ENCODE peak calls at places on chromosomes 1 and 21, in nine cellular contexts. One of them, this sample, is unnamed.

GRCh38 chr1:151822404-151822803 is 9.2 kb downstream of the RORC start:
- DNase-seq in NCI-H1105: no peak
- DNase-seq in T-helper 2 cell: no peak
- DNase-seq in fibroblast of lung: no peak
- DNase-seq in left ventricle myocardium superior: no peak
- DNase-seq in substantia nigra: no peak
- DNase-seq in neural crest cell: no peak
- DNase-seq in GDM1: peak
- DNase-seq in A549: no peak
- DNase-seq in this sample: no peak

GRCh38 chr1:154176341-154176740 is 15.6 kb downstream of the TPM3 start:
- DNase-seq in NCI-H1105: no peak
- DNase-seq in T-helper 2 cell: no peak
- DNase-seq in fibroblast of lung: peak
- DNase-seq in left ventricle myocardium superior: no peak
- DNase-seq in substantia nigra: no peak
- DNase-seq in neural crest cell: no peak
- DNase-seq in GDM1: peak
- DNase-seq in A549: no peak
- DNase-seq in this sample: no peak

GRCh38 chr1:244599937-244600350 is 53.0 kb upstream of the DESI2 start:
- DNase-seq in NCI-H1105: no peak
- DNase-seq in T-helper 2 cell: peak
- DNase-seq in fibroblast of lung: peak
- DNase-seq in left ventricle myocardium superior: no peak
- DNase-seq in substantia nigra: no peak
- DNase-seq in neural crest cell: no peak
- DNase-seq in GDM1: no peak
- DNase-seq in A549: peak
- DNase-seq in this sample: no peak

GRCh38 chr21:19792004-19792403 is 1206.2 kb upstream of the NCAM2 start:
- DNase-seq in NCI-H1105: no peak
- DNase-seq in T-helper 2 cell: no peak
- DNase-seq in fibroblast of lung: no peak
- DNase-seq in left ventricle myocardium superior: no peak
- DNase-seq in substantia nigra: no peak
- DNase-seq in neural crest cell: no peak
- DNase-seq in GDM1: no peak
- DNase-seq in A549: no peak
- DNase-seq in this sample: no peak

GRCh38 chr1:2378441-2378851 is 12.9 kb downstream of the MORN1 start:
- DNase-seq in NCI-H1105: no peak
- DNase-seq in T-helper 2 cell: no peak
- DNase-seq in fibroblast of lung: no peak
- DNase-seq in left ventricle myocardium superior: peak
- DNase-seq in substantia nigra: no peak
- DNase-seq in neural crest cell: no peak
- DNase-seq in GDM1: no peak
- DNase-seq in A549: no peak
- DNase-seq in this sample: peak

GRCh38 chr21:39511102-39511501 is 59.3 kb downstream of the SH3BGR start:
- DNase-seq in NCI-H1105: no peak
- DNase-seq in T-helper 2 cell: no peak
- DNase-seq in fibroblast of lung: no peak
- DNase-seq in left ventricle myocardium superior: no peak
- DNase-seq in substantia nigra: no peak
- DNase-seq in neural crest cell: no peak
- DNase-seq in GDM1: no peak
- DNase-seq in A549: no peak
- DNase-seq in this sample: no peak

GRCh38 chr1:168959382-168959781 is 147.1 kb upstream of the ATP1B1 start:
- DNase-seq in NCI-H1105: no peak
- DNase-seq in T-helper 2 cell: no peak
- DNase-seq in fibroblast of lung: no peak
- DNase-seq in left ventricle myocardium superior: no peak
- DNase-seq in substantia nigra: no peak
- DNase-seq in neural crest cell: no peak
- DNase-seq in GDM1: no peak
- DNase-seq in A549: no peak
- DNase-seq in this sample: no peak

GRCh38 chr1:10709646-10710045 is 86.8 kb downstream of the CASZ1 start:
- DNase-seq in NCI-H1105: no peak
- DNase-seq in T-helper 2 cell: no peak
- DNase-seq in fibroblast of lung: no peak
- DNase-seq in left ventricle myocardium superior: no peak
- DNase-seq in substantia nigra: no peak
- DNase-seq in neural crest cell: no peak
- DNase-seq in GDM1: no peak
- DNase-seq in A549: no peak
- DNase-seq in this sample: no peak

GRCh38 chr1:48115835-48116234 is 106.7 kb upstream of the SLC5A9 start:
- DNase-seq in NCI-H1105: no peak
- DNase-seq in T-helper 2 cell: no peak
- DNase-seq in fibroblast of lung: no peak
- DNase-seq in left ventricle myocardium superior: no peak
- DNase-seq in substantia nigra: no peak
- DNase-seq in neural crest cell: no peak
- DNase-seq in GDM1: no peak
- DNase-seq in A549: no peak
- DNase-seq in this sample: no peak

GRCh38 chr21:40618216-40618615 is 228.7 kb downstream of the DSCAM start:
- DNase-seq in NCI-H1105: no peak
- DNase-seq in T-helper 2 cell: no peak
- DNase-seq in fibroblast of lung: no peak
- DNase-seq in left ventricle myocardium superior: no peak
- DNase-seq in substantia nigra: no peak
- DNase-seq in neural crest cell: no peak
- DNase-seq in GDM1: no peak
- DNase-seq in A549: no peak
- DNase-seq in this sample: peak

GRCh38 chr1:1013922-1014617 is 773 bp downstream of the ISG15 start:
- DNase-seq in NCI-H1105: no peak
- DNase-seq in T-helper 2 cell: peak
- DNase-seq in fibroblast of lung: no peak
- DNase-seq in left ventricle myocardium superior: no peak
- DNase-seq in substantia nigra: no peak
- DNase-seq in neural crest cell: no peak
- DNase-seq in GDM1: no peak
- DNase-seq in A549: no peak
- DNase-seq in this sample: peak

GRCh38 chr1:185674201-185674600 is 60.0 kb upstream of the HMCN1 start:
- DNase-seq in NCI-H1105: no peak
- DNase-seq in T-helper 2 cell: peak
- DNase-seq in fibroblast of lung: no peak
- DNase-seq in left ventricle myocardium superior: no peak
- DNase-seq in substantia nigra: no peak
- DNase-seq in neural crest cell: no peak
- DNase-seq in GDM1: peak
- DNase-seq in A549: no peak
- DNase-seq in this sample: no peak

GRCh38 chr1:217180443-217180842 is 450.4 kb downstream of the GPATCH2 start:
- DNase-seq in NCI-H1105: no peak
- DNase-seq in T-helper 2 cell: no peak
- DNase-seq in fibroblast of lung: no peak
- DNase-seq in left ventricle myocardium superior: no peak
- DNase-seq in substantia nigra: no peak
- DNase-seq in neural crest cell: no peak
- DNase-seq in GDM1: no peak
- DNase-seq in A549: no peak
- DNase-seq in this sample: no peak

GRCh38 chr21:34351786-34352241 is 12.0 kb upstream of the KCNE2 start:
- DNase-seq in NCI-H1105: no peak
- DNase-seq in T-helper 2 cell: peak
- DNase-seq in fibroblast of lung: peak
- DNase-seq in left ventricle myocardium superior: peak
- DNase-seq in substantia nigra: no peak
- DNase-seq in neural crest cell: peak
- DNase-seq in GDM1: peak
- DNase-seq in A549: peak
- DNase-seq in this sample: peak

GRCh38 chr1:89525169-89525855 is 683 bp downstream of the LRRC8B start:
- DNase-seq in NCI-H1105: peak
- DNase-seq in T-helper 2 cell: peak
- DNase-seq in fibroblast of lung: peak
- DNase-seq in left ventricle myocardium superior: peak
- DNase-seq in substantia nigra: no peak
- DNase-seq in neural crest cell: peak
- DNase-seq in GDM1: peak
- DNase-seq in A549: peak
- DNase-seq in this sample: peak

GRCh38 chr1:64231153-64231552 is 27.7 kb downstream of the UBE2U start:
- DNase-seq in NCI-H1105: no peak
- DNase-seq in T-helper 2 cell: no peak
- DNase-seq in fibroblast of lung: peak
- DNase-seq in left ventricle myocardium superior: no peak
- DNase-seq in substantia nigra: no peak
- DNase-seq in neural crest cell: no peak
- DNase-seq in GDM1: no peak
- DNase-seq in A549: no peak
- DNase-seq in this sample: peak

GRCh38 chr1:38848069-38848468 is 11.5 kb downstream of the RRAGC start:
- DNase-seq in NCI-H1105: no peak
- DNase-seq in T-helper 2 cell: no peak
- DNase-seq in fibroblast of lung: no peak
- DNase-seq in left ventricle myocardium superior: no peak
- DNase-seq in substantia nigra: no peak
- DNase-seq in neural crest cell: no peak
- DNase-seq in GDM1: peak
- DNase-seq in A549: no peak
- DNase-seq in this sample: no peak

GRCh38 chr1:1020000-1020404 is at the start of gene AGRN:
- DNase-seq in NCI-H1105: no peak
- DNase-seq in T-helper 2 cell: no peak
- DNase-seq in fibroblast of lung: no peak
- DNase-seq in left ventricle myocardium superior: peak
- DNase-seq in substantia nigra: no peak
- DNase-seq in neural crest cell: peak
- DNase-seq in GDM1: no peak
- DNase-seq in A549: no peak
- DNase-seq in this sample: peak

GRCh38 chr1:167043752-167044488 is 46.3 kb downstream of the GPA33 start:
- DNase-seq in NCI-H1105: peak
- DNase-seq in T-helper 2 cell: peak
- DNase-seq in fibroblast of lung: peak
- DNase-seq in left ventricle myocardium superior: peak
- DNase-seq in substantia nigra: no peak
- DNase-seq in neural crest cell: no peak
- DNase-seq in GDM1: no peak
- DNase-seq in A549: peak
- DNase-seq in this sample: peak

GRCh38 chr1:44645466-44646244 is 28.6 kb downstream of the TMEM53 start:
- DNase-seq in NCI-H1105: no peak
- DNase-seq in T-helper 2 cell: no peak
- DNase-seq in fibroblast of lung: peak
- DNase-seq in left ventricle myocardium superior: peak
- DNase-seq in substantia nigra: peak
- DNase-seq in neural crest cell: no peak
- DNase-seq in GDM1: no peak
- DNase-seq in A549: no peak
- DNase-seq in this sample: no peak

GRCh38 chr1:227175611-227176010 is 142.7 kb downstream of the CDC42BPA start:
- DNase-seq in NCI-H1105: no peak
- DNase-seq in T-helper 2 cell: no peak
- DNase-seq in fibroblast of lung: no peak
- DNase-seq in left ventricle myocardium superior: no peak
- DNase-seq in substantia nigra: no peak
- DNase-seq in neural crest cell: no peak
- DNase-seq in GDM1: no peak
- DNase-seq in A549: no peak
- DNase-seq in this sample: no peak

GRCh38 chr1:159009287-159009686 is 420 bp upstream of the IFI16 start:
- DNase-seq in NCI-H1105: no peak
- DNase-seq in T-helper 2 cell: peak
- DNase-seq in fibroblast of lung: no peak
- DNase-seq in left ventricle myocardium superior: no peak
- DNase-seq in substantia nigra: no peak
- DNase-seq in neural crest cell: no peak
- DNase-seq in GDM1: no peak
- DNase-seq in A549: no peak
- DNase-seq in this sample: no peak

GRCh38 chr1:198619375-198620140 is 19.3 kb upstream of the PTPRC start:
- DNase-seq in NCI-H1105: no peak
- DNase-seq in T-helper 2 cell: peak
- DNase-seq in fibroblast of lung: no peak
- DNase-seq in left ventricle myocardium superior: no peak
- DNase-seq in substantia nigra: no peak
- DNase-seq in neural crest cell: no peak
- DNase-seq in GDM1: no peak
- DNase-seq in A549: no peak
- DNase-seq in this sample: no peak

GRCh38 chr1:43975249-43975961 is 645 bp downstream of the ATP6V0B start:
- DNase-seq in NCI-H1105: no peak
- DNase-seq in T-helper 2 cell: peak
- DNase-seq in fibroblast of lung: peak
- DNase-seq in left ventricle myocardium superior: peak
- DNase-seq in substantia nigra: no peak
- DNase-seq in neural crest cell: no peak
- DNase-seq in GDM1: peak
- DNase-seq in A549: no peak
- DNase-seq in this sample: no peak

GRCh38 chr1:116569776-116570357 is 959 bp downstream of the CD58 start:
- DNase-seq in NCI-H1105: no peak
- DNase-seq in T-helper 2 cell: peak
- DNase-seq in fibroblast of lung: peak
- DNase-seq in left ventricle myocardium superior: peak
- DNase-seq in substantia nigra: no peak
- DNase-seq in neural crest cell: no peak
- DNase-seq in GDM1: no peak
- DNase-seq in A549: no peak
- DNase-seq in this sample: peak

GRCh38 chr1:233664804-233665574 is 51.1 kb downstream of the KCNK1 start:
- DNase-seq in NCI-H1105: no peak
- DNase-seq in T-helper 2 cell: no peak
- DNase-seq in fibroblast of lung: no peak
- DNase-seq in left ventricle myocardium superior: no peak
- DNase-seq in substantia nigra: no peak
- DNase-seq in neural crest cell: no peak
- DNase-seq in GDM1: no peak
- DNase-seq in A549: no peak
- DNase-seq in this sample: no peak

GRCh38 chr1:221765527-221765926 is 23.6 kb upstream of the DUSP10 start:
- DNase-seq in NCI-H1105: no peak
- DNase-seq in T-helper 2 cell: no peak
- DNase-seq in fibroblast of lung: peak
- DNase-seq in left ventricle myocardium superior: no peak
- DNase-seq in substantia nigra: no peak
- DNase-seq in neural crest cell: no peak
- DNase-seq in GDM1: no peak
- DNase-seq in A549: no peak
- DNase-seq in this sample: no peak

GRCh38 chr1:203127672-203128611 is at the start of gene ADORA1:
- DNase-seq in NCI-H1105: peak
- DNase-seq in T-helper 2 cell: no peak
- DNase-seq in fibroblast of lung: peak
- DNase-seq in left ventricle myocardium superior: peak
- DNase-seq in substantia nigra: peak
- DNase-seq in neural crest cell: peak
- DNase-seq in GDM1: no peak
- DNase-seq in A549: peak
- DNase-seq in this sample: peak

GRCh38 chr21:45151484-45152115 is 77.2 kb downstream of the ADARB1 start:
- DNase-seq in NCI-H1105: no peak
- DNase-seq in T-helper 2 cell: no peak
- DNase-seq in fibroblast of lung: no peak
- DNase-seq in left ventricle myocardium superior: no peak
- DNase-seq in substantia nigra: no peak
- DNase-seq in neural crest cell: no peak
- DNase-seq in GDM1: no peak
- DNase-seq in A549: no peak
- DNase-seq in this sample: no peak

This sample was measured in NCI-H1417.